ENCODE peak calls at places on chromosomes 7 and 10, in four cellular contexts. R is endodermal cell, G is HT1080, X is fibroblast of the conjunctiva. H is an unnamed sample.

GRCh38 chr7:134811798-134812197 is 32.4 kb downstream of the CALD1 start:
- DNase-seq in R (no peak), G (no peak), X (no peak), H (no peak)

GRCh38 chr7:80480566-80480965 is 31.3 kb downstream of the GNAT3 start:
- DNase-seq in R (no peak), G (no peak), X (no peak), H (no peak)

GRCh38 chr7:46738713-46739220 is 817.7 kb upstream of the IGFBP3 start:
- DNase-seq in R (no peak), G (no peak), X (no peak), H (no peak)

GRCh38 chr7:81873559-81873958 is 103.7 kb upstream of the HGF start:
- DNase-seq in R (no peak), G (no peak), X (peak; percentile 13), H (no peak)

GRCh38 chr10:52706347-52707070 is 66.1 kb downstream of the MBL2 start:
- DNase-seq in R (no peak), G (peak; percentile 46), X (no peak), H (no peak)

GRCh38 chr7:130544356-130544755 is 52.5 kb downstream of the MEST start:
- DNase-seq in R (no peak), G (no peak), X (no peak), H (no peak)

GRCh38 chr10:1410469-1411395 is 326.6 kb downstream of the ADARB2 start:
- DNase-seq in R (peak; percentile 35), G (no peak), X (no peak), H (no peak)

GRCh38 chr10:87771871-87772500 is 46.0 kb downstream of the ATAD1 start:
- DNase-seq in R (no peak), G (peak; percentile 35), X (no peak), H (no peak)

GRCh38 chr7:17441557-17441956 is 143.1 kb downstream of the AHR start:
- DNase-seq in R (no peak), G (no peak), X (no peak), H (no peak)

GRCh38 chr7:127404282-127405049 is 12.0 kb upstream of the ZNF800 start:
- DNase-seq in R (no peak), G (no peak), X (no peak), H (no peak)

GRCh38 chr10:24813866-24814265 is 90.2 kb upstream of the ARHGAP21 start:
- DNase-seq in R (no peak), G (no peak), X (no peak), H (no peak)

GRCh38 chr7:36986429-36987362 is 262.4 kb upstream of the AOAH start:
- DNase-seq in R (peak; percentile 95), G (peak; percentile 51), X (peak; percentile 20), H (no peak)

GRCh38 chr10:42951486-42952251 is 125.2 kb upstream of the RET start:
- DNase-seq in R (peak; percentile 87), G (no peak), X (no peak), H (no peak)

GRCh38 chr10:103695584-103696005 is 159.8 kb downstream of the SH3PXD2A start:
- DNase-seq in R (no peak), G (no peak), X (peak; percentile 70), H (no peak)

GRCh38 chr7:16431646-16432424 is 10.5 kb upstream of the CRPPA start:
- DNase-seq in R (peak; percentile 70), G (peak; percentile 46), X (no peak), H (no peak)

GRCh38 chr10:123427386-123427785 is 238.8 kb upstream of the GPR26 start:
- DNase-seq in R (no peak), G (no peak), X (no peak), H (no peak)

GRCh38 chr7:16978358-16979244 is 96.8 kb upstream of the AGR3 start:
- DNase-seq in R (no peak), G (peak; percentile 55), X (peak; percentile 38), H (no peak)

GRCh38 chr7:22909958-22910357 is 87.3 kb upstream of the TOMM7 start:
- DNase-seq in R (no peak), G (no peak), X (no peak), H (no peak)

GRCh38 chr10:79243211-79244067 is 103.8 kb upstream of the PPIF start:
- DNase-seq in R (peak; percentile 87), G (no peak), X (no peak), H (peak; percentile 76)

GRCh38 chr10:129760416-129760815 is 203.7 kb downstream of the EBF3 start:
- DNase-seq in R (no peak), G (no peak), X (no peak), H (no peak)

GRCh38 chr10:110498087-110498981 is 627 bp downstream of the DUSP5 start:
- DNase-seq in R (peak; percentile 78), G (no peak), X (no peak), H (no peak)

GRCh38 chr10:90935581-90936292 is 14.8 kb upstream of the ANKRD1 start:
- DNase-seq in R (no peak), G (peak; percentile 32), X (no peak), H (no peak)

GRCh38 chr7:6164491-6164890 is 107.9 kb downstream of the CYTH3 start:
- DNase-seq in R (peak; percentile 85), G (no peak), X (no peak), H (no peak)

H was measured in D721Med.